ENCODE peak calls at places on chromosomes 13 and 19, in five cellular contexts. U is stimulated activated CD4-positive, alpha-beta T cell treated with anti-CD3 and anti-CD28 coated beads, Interleukin-2, amount 100 ng/mL, for 48 hours; W is ovary; C is psoas muscle; K is esophagus squamous epithelium. B is an unnamed sample.

GRCh38 chr13:113641426-113641825 is 16.6 kb downstream of the ATP4B start:
- DNase-seq in U (no peak), K (no peak), C (no peak), W (no peak), B (no peak)

GRCh38 chr13:29472317-29472961 is 123.0 kb downstream of the SLC7A1 start:
- DNase-seq in C (no peak), U (peak; percentile 51), K (no peak), W (no peak), B (peak; percentile 70)

GRCh38 chr13:112657850-112658445 is 31.9 kb upstream of the ATP11A start:
- DNase-seq in K (no peak), C (no peak), U (no peak), W (no peak), B (no peak)

GRCh38 chr13:37715606-37716015 is 117.0 kb upstream of the POSTN start:
- DNase-seq in U (no peak), C (no peak), K (no peak), W (no peak), B (peak; percentile 66)

GRCh38 chr13:48504606-48505369 is 28.1 kb downstream of the RCBTB2 start:
- DNase-seq in C (no peak), U (no peak), W (no peak), K (no peak), B (no peak)

GRCh38 chr19:13604902-13605586 is 98.8 kb upstream of the CACNA1A start:
- DNase-seq in U (no peak), C (no peak), W (no peak), K (no peak), B (no peak)

GRCh38 chr19:16193466-16193865 is 4.2 kb upstream of the AP1M1 start:
- DNase-seq in W (no peak), U (no peak), K (no peak), C (no peak), B (no peak)

GRCh38 chr19:38277549-38277948 is 13.2 kb downstream of the SPINT2 start:
- DNase-seq in W (no peak), K (no peak), U (no peak), C (no peak), B (no peak)

GRCh38 chr13:93529961-93530360 is 303.4 kb downstream of the GPC6 start:
- DNase-seq in W (no peak), C (no peak), U (no peak), K (no peak), B (no peak)

GRCh38 chr19:35468637-35469036 is 20.6 kb downstream of the FFAR2 start:
- DNase-seq in W (peak; percentile 32), C (no peak), U (peak; percentile 54), K (no peak), B (no peak)

B was measured in ascending aorta.